ENCODE peak calls at places on chromosomes 13 and 19, in seven cellular contexts. O is stimulated activated CD4-positive, alpha-beta T cell treated with anti-CD3 and anti-CD28 coated beads, TNF-alpha, amount 100 ng/mL, for 48 hours; M is activated T-cell treated with anti-CD3 and anti-CD28 coated beads, Interleukin-2, amount 50 U/mL, for 72 hours; R is IMR-90; Q is AG08395; I is fibroblast of the conjunctiva; K is Calu3. G is an unnamed sample.

GRCh38 chr19:13037161-13037560 is 41.9 kb downstream of the NFIX start:
- DNase-seq in M (peak), I (no peak), O (no peak), R (peak), Q (peak), K (no peak), G (no peak)

GRCh38 chr13:28640861-28641599 is 17.9 kb upstream of the POMP start:
- DNase-seq in K (no peak), O (no peak), R (no peak), Q (no peak), M (no peak), I (no peak), G (no peak)

GRCh38 chr13:29917573-29918091 is 67.2 kb upstream of the UBL3 start:
- DNase-seq in K (no peak), R (peak), Q (no peak), O (no peak), M (no peak), I (no peak), G (no peak)

GRCh38 chr19:15479391-15480345 is at the start of gene PGLYRP2:
- DNase-seq in M (peak), R (no peak), Q (no peak), O (no peak), I (no peak), K (peak), G (peak)

GRCh38 chr19:53772943-53773342 is 51.2 kb downstream of the NLRP12 start:
- DNase-seq in R (peak), I (peak), Q (peak), M (peak), K (peak), O (peak), G (peak)

GRCh38 chr19:46700704-46701103 is 16.2 kb downstream of the PRKD2 start:
- DNase-seq in K (no peak), M (no peak), O (no peak), Q (no peak), I (no peak), R (no peak), G (no peak)

GRCh38 chr13:60155978-60156377 is 7.8 kb downstream of the DIAPH3 start:
- DNase-seq in K (no peak), O (no peak), Q (no peak), M (no peak), R (peak), I (no peak), G (no peak)

GRCh38 chr19:35345671-35346111 is 2.0 kb upstream of the FFAR1 start:
- DNase-seq in O (no peak), R (no peak), Q (no peak), K (no peak), I (no peak), M (no peak), G (peak)

GRCh38 chr13:37616131-37616530 is 17.6 kb upstream of the POSTN start:
- DNase-seq in Q (no peak), O (no peak), M (no peak), I (no peak), K (no peak), R (peak), G (no peak)

GRCh38 chr19:3852614-3853254 is 16.1 kb downstream of the ZFR2 start:
- DNase-seq in R (peak), Q (peak), K (peak), I (peak), M (no peak), O (no peak), G (peak)

GRCh38 chr19:10625762-10626138 is 397 bp downstream of the SLC44A2 start:
- DNase-seq in Q (no peak), M (no peak), I (no peak), R (no peak), K (no peak), O (no peak), G (no peak)

GRCh38 chr13:110108348-110109139 is 198.4 kb downstream of the COL4A1 start:
- DNase-seq in I (peak), R (peak), O (no peak), Q (peak), M (no peak), K (peak), G (peak)

GRCh38 chr13:112454648-112455334 is 78.6 kb downstream of the SPACA7 start:
- DNase-seq in I (no peak), M (no peak), Q (no peak), R (no peak), O (no peak), K (no peak), G (no peak)

GRCh38 chr13:43293008-43293407 is 269.6 kb downstream of the DNAJC15 start:
- DNase-seq in I (no peak), Q (no peak), M (no peak), K (no peak), R (no peak), O (no peak), G (peak)

GRCh38 chr19:3370214-3370720 is 3.9 kb downstream of the NFIC start:
- DNase-seq in M (no peak), I (no peak), Q (no peak), O (no peak), R (no peak), K (no peak), G (no peak)

GRCh38 chr13:30585748-30586262 is 31.9 kb upstream of the USPL1 start:
- DNase-seq in Q (no peak), I (no peak), R (peak), K (no peak), O (no peak), M (no peak), G (no peak)

GRCh38 chr13:19961924-19962323 is 3.4 kb downstream of the ZMYM2 start:
- DNase-seq in R (peak), O (no peak), I (no peak), M (no peak), Q (no peak), K (no peak), G (no peak)

GRCh38 chr19:7540761-7541480 is 5.4 kb downstream of the PNPLA6 start:
- DNase-seq in R (peak), O (peak), I (no peak), K (no peak), M (peak), Q (no peak), G (peak)

GRCh38 chr19:29811125-29812079 is at the start of gene CCNE1:
- DNase-seq in M (peak), O (peak), R (peak), I (peak), Q (peak), K (peak), G (peak)

GRCh38 chr19:54179262-54179587 is 6.3 kb upstream of the TMC4 start:
- DNase-seq in I (no peak), M (no peak), O (no peak), K (no peak), Q (no peak), R (no peak), G (no peak)

GRCh38 chr13:44159633-44160279 is 213.9 kb upstream of the SERP2 start:
- DNase-seq in O (no peak), K (no peak), Q (no peak), M (no peak), R (no peak), I (no peak), G (no peak)

GRCh38 chr19:2469102-2469914 is 6.6 kb upstream of the GADD45B start:
- DNase-seq in O (peak), Q (peak), I (peak), R (peak), K (peak), M (peak), G (peak)

GRCh38 chr13:52378312-52378711 is 27.7 kb downstream of the THSD1 start:
- DNase-seq in M (no peak), I (no peak), O (no peak), K (no peak), R (no peak), Q (no peak), G (no peak)

GRCh38 chr13:70792121-70792520 is 683.9 kb upstream of the KLHL1 start:
- DNase-seq in K (no peak), Q (no peak), I (no peak), O (no peak), R (no peak), M (no peak), G (no peak)

GRCh38 chr13:36074659-36075058 is 56.5 kb downstream of the DCLK1 start:
- DNase-seq in R (no peak), M (no peak), Q (no peak), I (no peak), O (no peak), K (no peak), G (no peak)

GRCh38 chr19:54024660-54025059 is 33.2 kb downstream of the CACNG6 start:
- DNase-seq in K (no peak), R (no peak), I (no peak), Q (no peak), M (no peak), O (no peak), G (no peak)

GRCh38 chr13:106587787-106588186 is 19.9 kb upstream of the ARGLU1 start:
- DNase-seq in M (no peak), R (no peak), K (peak), O (no peak), I (no peak), Q (no peak), G (no peak)

GRCh38 chr13:110256126-110256905 is 50.6 kb downstream of the COL4A1 start:
- DNase-seq in R (no peak), M (no peak), K (no peak), Q (no peak), O (no peak), I (no peak), G (no peak)

G was measured in activated CD8-positive, alpha-beta T cell treated with anti-CD3 and anti-CD28 coated beads for 36 hours.